ENCODE peak calls at places on chromosomes 16 and 17, in four cellular contexts. P is pancreas, S is stomach, W is PC-9. I is an unnamed sample.

GRCh38 chr17:8475820-8476219 is 40.1 kb downstream of the NDEL1 start:
- DNase-seq in P (no peak), S (no peak), W (no peak), I (no peak)

GRCh38 chr17:81428121-81428515 is 32.9 kb downstream of the BAHCC1 start:
- DNase-seq in P (no peak), S (peak; percentile 79), W (no peak), I (no peak)

GRCh38 chr16:72997141-72997542 is 50.8 kb downstream of the ZFHX3 start:
- DNase-seq in P (no peak), S (peak; percentile 40), W (peak; percentile 99), I (no peak)

GRCh38 chr17:48100160-48100559 is 1.1 kb downstream of the CBX1 start:
- DNase-seq in P (no peak), S (no peak), W (peak; percentile 58), I (no peak)

GRCh38 chr16:15403392-15403995 is 7.9 kb downstream of the MPV17L start:
- DNase-seq in P (no peak), S (no peak), W (peak; percentile 81), I (no peak)

GRCh38 chr17:68556551-68556950 is 44.3 kb downstream of the PRKAR1A start:
- DNase-seq in P (no peak), S (no peak), W (no peak), I (no peak)

GRCh38 chr17:45942284-45942683 is 47.9 kb downstream of the MAPT start:
- DNase-seq in P (no peak), S (peak; percentile 36), W (no peak), I (peak; percentile 40)

GRCh38 chr17:72587773-72588511 is 467.1 kb downstream of the SOX9 start:
- DNase-seq in P (no peak), S (no peak), W (peak; percentile 75), I (peak; percentile 54)

GRCh38 chr17:44269795-44270320 is 1.9 kb upstream of the SLC4A1 start:
- DNase-seq in P (no peak), S (no peak), W (no peak), I (no peak)

GRCh38 chr16:57069635-57070350 is 22.6 kb upstream of the CPNE2 start:
- DNase-seq in P (no peak), S (no peak), W (no peak), I (no peak)

GRCh38 chr17:74864297-74864865 is 4.7 kb upstream of the GRIN2C start:
- DNase-seq in P (no peak), S (no peak), W (no peak), I (no peak)

GRCh38 chr17:74863420-74864296 is 4.0 kb upstream of the GRIN2C start:
- DNase-seq in P (no peak), S (no peak), W (no peak), I (no peak)

GRCh38 chr17:74862108-74862901 is 2.6 kb upstream of the GRIN2C start:
- DNase-seq in P (peak; percentile 87), S (peak; percentile 70), W (no peak), I (peak; percentile 69)

GRCh38 chr17:74861554-74862107 is 1.9 kb upstream of the GRIN2C start:
- DNase-seq in P (no peak), S (no peak), W (no peak), I (no peak)

DNA sequence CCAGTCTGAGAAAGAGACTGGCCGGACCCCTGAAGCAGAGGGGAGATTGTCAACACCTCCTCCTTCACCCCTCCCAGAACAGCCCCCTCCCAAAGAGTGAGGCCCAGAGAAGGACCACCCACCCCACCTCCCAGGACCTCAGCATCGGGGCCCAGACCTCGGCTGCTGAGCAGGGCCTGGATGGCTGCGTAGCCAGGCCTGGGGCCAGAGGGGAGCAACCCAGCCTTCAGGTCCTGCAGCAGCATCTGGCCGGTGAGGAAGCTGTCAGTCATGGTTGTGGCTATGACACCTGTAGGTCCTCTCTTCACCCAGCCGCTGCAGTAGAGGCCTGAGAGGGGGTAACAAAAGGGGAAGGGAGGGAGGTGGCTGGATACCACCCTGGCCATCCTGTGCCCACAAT is 3.2 kb upstream of the GRIN2C start:
- DNase-seq in P (no peak), S (no peak), W (no peak), I (no peak)
- H3K4me1 ChIP-seq in P (no peaks in the 10 kb centered on the region), S (peaks cover 28% of the 10 kb centered on the region), W (no peaks in the 10 kb centered on the region), I (peaks cover 20% of the 10 kb centered on the region)

GRCh38 chr17:29176500-29177351 is 3.5 kb downstream of the MYO18A start:
- DNase-seq in P (peak; percentile 87), S (peak; percentile 92), W (peak; percentile 48), I (peak; percentile 86)
- H3K4me1 ChIP-seq in P (peaks cover 36% of the 10 kb centered on the region), S (peaks cover 45% of the 10 kb centered on the region), W (peaks cover 52% of the 10 kb centered on the region), I (peaks cover 29% of the 10 kb centered on the region)

GRCh38 chr16:1978476-1979120 is 2.7 kb downstream of the NOXO1 start:
- DNase-seq in P (no peak), S (no peak), W (no peak), I (peak; percentile 51)
- H3K4me1 ChIP-seq in P (no peaks in the 10 kb centered on the region), S (peaks cover 22% of the 10 kb centered on the region), W (peaks cover 50% of the 10 kb centered on the region), I (peaks cover 37% of the 10 kb centered on the region)

GRCh38 chr17:57540596-57540995 is 204.5 kb downstream of the CCDC182 start:
- DNase-seq in P (no peak), S (no peak), W (no peak), I (no peak)
- H3K4me1 ChIP-seq in P (peaks cover 13% of the 10 kb centered on the region), S (peaks cover 12% of the 10 kb centered on the region), W (no peaks in the 10 kb centered on the region), I (peaks cover 8% of the 10 kb centered on the region)

I was measured in mucosa of descending colon.